ENCODE peak calls at places on chromosomes 13 and 19, in four cellular contexts. D is ovary, Q is colonic mucosa, J is heart right ventricle. G is an unnamed sample.

GRCh38 chr19:34501339-34502320 is 20.1 kb downstream of the WTIP start:
- DNase-seq in D (peak; percentile 88), Q (peak; percentile 94), J (peak; percentile 92), G (peak; percentile 77)

GRCh38 chr13:111494641-111495040 is 174.2 kb downstream of the TEX29 start:
- DNase-seq in D (no peak), Q (no peak), J (no peak), G (no peak)

GRCh38 chr19:10797078-10797477 is 38.9 kb downstream of the TMED1 start:
- DNase-seq in D (no peak), Q (no peak), J (no peak), G (peak; percentile 62)

GRCh38 chr19:17420267-17420924 is 549 bp downstream of the MVB12A start:
- DNase-seq in D (peak; percentile 55), Q (peak; percentile 47), J (peak; percentile 34), G (no peak)

GRCh38 chr19:2641332-2641698 is 61.2 kb downstream of the GNG7 start:
- DNase-seq in D (no peak), Q (no peak), J (no peak), G (no peak)

GRCh38 chr13:77521595-77522367 is 13.7 kb upstream of the SCEL start:
- DNase-seq in D (no peak), Q (no peak), J (no peak), G (no peak)

GRCh38 chr13:36839281-36839680 is 20.3 kb downstream of the RFXAP start:
- DNase-seq in D (no peak), Q (no peak), J (no peak), G (no peak)

GRCh38 chr13:104085611-104086010 is 1019.4 kb upstream of the SLC10A2 start:
- DNase-seq in D (no peak), Q (no peak), J (no peak), G (no peak)

GRCh38 chr13:37089495-37089894 is 16.0 kb downstream of the CSNK1A1L start:
- DNase-seq in D (no peak), Q (no peak), J (no peak), G (no peak)

GRCh38 chr19:50455992-50456391 is 20.3 kb upstream of the EMC10 start:
- DNase-seq in D (no peak), Q (no peak), J (no peak), G (no peak)

GRCh38 chr13:44698076-44698475 is 121.9 kb upstream of the TSC22D1 start:
- DNase-seq in D (no peak), Q (no peak), J (no peak), G (no peak)

GRCh38 chr19:32630338-32630737 is 44.6 kb downstream of the ANKRD27 start:
- DNase-seq in D (no peak), Q (no peak), J (no peak), G (no peak)

GRCh38 chr19:58568731-58569130 is 4.4 kb downstream of the MZF1 start:
- DNase-seq in D (peak; percentile 7), Q (peak; percentile 16), J (no peak), G (no peak)

GRCh38 chr19:46141421-46141820 is 6.6 kb upstream of the IGFL2 start:
- DNase-seq in D (no peak), Q (no peak), J (no peak), G (no peak)

GRCh38 chr13:30671271-30671815 is 53.6 kb downstream of the USPL1 start:
- DNase-seq in D (no peak), Q (no peak), J (no peak), G (no peak)

GRCh38 chr13:44013666-44014291 is 134.1 kb downstream of the LACC1 start:
- DNase-seq in D (no peak), Q (no peak), J (peak; percentile 17), G (no peak)

GRCh38 chr13:33110713-33111413 is 94.6 kb downstream of the KL start:
- DNase-seq in D (no peak), Q (peak; percentile 33), J (peak; percentile 54), G (no peak)

GRCh38 chr13:76853481-76853880 is 32.7 kb downstream of the KCTD12 start:
- DNase-seq in D (no peak), Q (no peak), J (no peak), G (no peak)

GRCh38 chr19:16325671-16326400 is 1.2 kb downstream of the KLF2 start:
- DNase-seq in D (peak; percentile 53), Q (peak; percentile 64), J (no peak), G (peak; percentile 74)

GRCh38 chr19:1622007-1622406 is 16.7 kb upstream of the UQCR11 start:
- DNase-seq in D (no peak), Q (no peak), J (no peak), G (no peak)

GRCh38 chr13:40667622-40667978 is 1.2 kb upstream of the FOXO1 start:
- DNase-seq in D (peak; percentile 47), Q (peak; percentile 45), J (peak; percentile 33), G (peak; percentile 46)

GRCh38 chr19:31483226-31483857 is 134.1 kb upstream of the TSHZ3 start:
- DNase-seq in D (no peak), Q (no peak), J (no peak), G (no peak)

GRCh38 chr19:44092108-44092507 is 2.1 kb upstream of the ZNF224 start:
- DNase-seq in D (no peak), Q (no peak), J (no peak), G (no peak)

GRCh38 chr19:57934820-57935665 is at the start of gene ZNF418:
- DNase-seq in D (peak; percentile 54), Q (peak; percentile 67), J (peak; percentile 83), G (peak; percentile 40)

GRCh38 chr19:10929402-10929794 is 787 bp downstream of the TIMM29 start:
- DNase-seq in D (no peak), Q (peak; percentile 43), J (no peak), G (no peak)

GRCh38 chr13:25886438-25887214 is 165.2 kb downstream of the SHISA2 start:
- DNase-seq in D (no peak), Q (no peak), J (no peak), G (no peak)

GRCh38 chr19:20660473-20660872 is 898 bp downstream of the ZNF626 start:
- DNase-seq in D (peak; percentile 15), Q (no peak), J (no peak), G (no peak)

GRCh38 chr13:37141011-37141410 is 35.5 kb upstream of the CSNK1A1L start:
- DNase-seq in D (no peak), Q (no peak), J (no peak), G (no peak)

GRCh38 chr19:17468302-17469091 is 1.8 kb upstream of the SLC27A1 start:
- DNase-seq in D (peak; percentile 77), Q (peak; percentile 29), J (peak; percentile 84), G (no peak)

GRCh38 chr13:46179576-46180368 is 2.2 kb downstream of the LCP1 start:
- DNase-seq in D (no peak), Q (peak; percentile 65), J (peak; percentile 50), G (peak; percentile 82)

GRCh38 chr19:39408392-39409206 is 2.0 kb downstream of the ZFP36 start:
- DNase-seq in D (peak; percentile 41), Q (peak; percentile 57), J (peak; percentile 21), G (peak; percentile 74)

GRCh38 chr13:66618702-66619101 is 611.4 kb downstream of the PCDH9 start:
- DNase-seq in D (no peak), Q (no peak), J (no peak), G (no peak)

GRCh38 chr19:55809381-55810058 is 22.3 kb downstream of the NLRP11 start:
- DNase-seq in D (peak; percentile 47), Q (peak; percentile 63), J (peak; percentile 6), G (peak; percentile 13)

GRCh38 chr19:43524922-43525835 is 1.8 kb downstream of the ETHE1 start:
- DNase-seq in D (peak; percentile 38), Q (peak; percentile 92), J (peak; percentile 25), G (peak; percentile 51)

GRCh38 chr13:95679722-95680121 is 2.8 kb downstream of the DNAJC3 start:
- DNase-seq in D (no peak), Q (no peak), J (no peak), G (no peak)

GRCh38 chr13:95678967-95679366 is 2.0 kb downstream of the DNAJC3 start:
- DNase-seq in D (no peak), Q (no peak), J (no peak), G (no peak)

GRCh38 chr13:95676100-95676774 is 702 bp upstream of the DNAJC3 start:
- DNase-seq in D (peak; percentile 12), Q (peak; percentile 33), J (peak; percentile 10), G (peak; percentile 28)

GRCh38 chr13:95676775-95677563 is at the start of gene DNAJC3:
- DNase-seq in D (peak; percentile 98), Q (peak; percentile 98), J (peak; percentile 98), G (peak; percentile 98)

DNA sequence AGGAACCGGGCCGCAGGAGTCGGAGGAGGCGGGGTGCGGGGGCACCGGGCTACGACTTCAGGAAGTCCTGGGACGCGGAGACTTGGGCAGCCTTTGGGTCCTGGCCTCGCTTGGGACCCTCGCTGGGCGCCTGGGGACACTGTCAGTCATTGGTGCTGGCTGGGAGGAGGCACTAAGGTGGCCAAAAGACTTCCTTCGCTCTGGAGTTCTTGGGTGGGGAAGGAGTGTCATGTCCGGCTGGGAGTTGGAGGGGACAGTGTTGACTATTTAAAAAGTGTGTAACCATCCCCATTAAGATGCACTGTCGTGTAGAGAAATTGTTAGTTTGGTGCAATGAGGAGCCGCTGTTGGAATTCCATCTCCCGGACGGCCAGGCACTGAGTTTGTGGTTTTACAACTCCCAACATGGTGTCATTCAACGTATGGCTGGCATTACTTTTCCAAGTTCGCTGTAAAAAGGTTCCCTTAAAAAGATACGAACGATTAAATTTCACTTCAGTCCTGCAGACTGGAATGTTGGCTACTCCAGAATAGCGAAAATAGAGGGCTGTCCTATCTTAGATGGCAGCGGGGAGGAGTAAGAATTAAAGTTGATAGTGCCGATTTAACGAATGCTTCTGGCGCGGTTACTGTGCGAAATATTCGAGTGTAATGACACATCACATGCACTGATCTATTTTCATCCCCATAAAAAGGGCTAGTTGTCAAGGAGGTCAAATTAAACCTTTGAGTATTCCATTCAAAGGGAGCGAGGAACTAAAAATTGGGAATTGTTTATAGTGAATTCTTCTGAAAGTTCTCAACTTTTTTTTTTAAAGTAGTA is 836 bp downstream of the DNAJC3 start:
- DNase-seq in D (no peak), Q (peak; percentile 57), J (peak; percentile 51), G (no peak)
- H3K4me1 ChIP-seq in D (no peaks in the 10 kb centered on the region), Q (peaks cover 22% of the 10 kb centered on the region), J (peaks cover 32% of the 10 kb centered on the region), G (peaks cover 54% of the 10 kb centered on the region)

GRCh38 chr19:49135686-49136085 is 16.3 kb downstream of the PPFIA3 start:
- DNase-seq in D (no peak), Q (no peak), J (no peak), G (peak; percentile 14)
- H3K27ac ChIP-seq in D (no peak overlapping the region), Q (no peak overlapping the region), J (no peak overlapping the region), G (no peak overlapping the region)

GRCh38 chr19:6118043-6118442 is 7.7 kb upstream of the RFX2 start:
- DNase-seq in D (no peak), Q (no peak), J (no peak), G (no peak)

GRCh38 chr19:6113616-6114188 is 3.4 kb upstream of the RFX2 start:
- DNase-seq in D (no peak), Q (no peak), J (no peak), G (no peak)

GRCh38 chr19:6117534-6117933 is 7.2 kb upstream of the RFX2 start:
- DNase-seq in D (no peak), Q (no peak), J (no peak), G (no peak)

GRCh38 chr19:6116749-6117430 is 6.6 kb upstream of the RFX2 start:
- DNase-seq in D (no peak), Q (no peak), J (no peak), G (no peak)

DNA sequence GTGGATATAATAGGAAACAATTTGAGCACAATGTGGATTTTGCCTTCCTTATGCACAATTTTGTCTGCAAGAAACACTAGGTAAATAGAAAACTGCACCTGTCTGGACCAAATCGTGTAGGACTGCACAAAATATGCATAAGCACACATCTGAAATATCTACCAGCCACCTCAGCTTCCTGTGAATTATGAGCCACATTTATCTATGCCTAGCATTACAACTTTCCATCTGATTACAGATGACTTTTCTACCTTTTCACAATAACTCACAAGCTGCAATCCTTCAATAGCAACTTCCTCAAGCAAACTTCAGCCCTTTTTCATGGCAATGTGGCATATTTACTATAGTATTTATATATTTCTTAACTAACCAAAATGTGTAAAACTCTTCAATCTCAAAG is 5.7 kb upstream of the RFX2 start:
- DNase-seq in D (no peak), Q (no peak), J (no peak), G (no peak)
- H3K4me1 ChIP-seq in D (no peaks in the 10 kb centered on the region), Q (no peaks in the 10 kb centered on the region), J (no peaks in the 10 kb centered on the region), G (peaks cover 5% of the 10 kb centered on the region)

GRCh38 chr19:18905058-18905456 is 9.1 kb upstream of the CERS1 start:
- DNase-seq in D (no peak), Q (no peak), J (no peak), G (no peak)
- H3K27ac ChIP-seq in D (no peak overlapping the region), Q (no peak overlapping the region), J (no peak overlapping the region), G (no peak overlapping the region)